ENCODE peak calls at places on chromosomes 1 and 21, in four cellular contexts. T is lung, B is heart left ventricle, Z is Panc1. R is an unnamed sample.
A peak's percentile ranks its signal among the peaks of the same experiment; 100 is the strongest.

GRCh38 chr1:192914092-192914491 is 105.3 kb downstream of the RGS2 start:
- DNase-seq in T (no peak), B (no peak), Z (no peak), R (no peak)

GRCh38 chr1:39142394-39143060 is 62.0 kb upstream of the MACF1 start:
- DNase-seq in T (peak; percentile 85), B (no peak), Z (no peak), R (peak; percentile 58)

GRCh38 chr1:201486158-201486557 is 17.2 kb upstream of the PHLDA3 start:
- DNase-seq in T (no peak), B (no peak), Z (no peak), R (no peak)

GRCh38 chr1:56925193-56925592 is 40.6 kb downstream of the C8B start:
- DNase-seq in T (no peak), B (no peak), Z (no peak), R (no peak)

GRCh38 chr1:205247130-205247921 is 19.6 kb downstream of the TMCC2 start:
- DNase-seq in T (no peak), B (no peak), Z (no peak), R (no peak)

GRCh38 chr1:108077991-108078390 is 113.0 kb upstream of the VAV3 start:
- DNase-seq in T (no peak), B (no peak), Z (no peak), R (no peak)

GRCh38 chr1:1599030-1599916 is 662 bp downstream of the FNDC10 start:
- DNase-seq in T (no peak), B (no peak), Z (no peak), R (no peak)

GRCh38 chr1:54255026-54255425 is 55.1 kb downstream of the MRPL37 start:
- DNase-seq in T (no peak), B (no peak), Z (no peak), R (no peak)

GRCh38 chr1:156845055-156845952 is 13.6 kb downstream of the INSRR start:
- DNase-seq in T (no peak), B (no peak), Z (no peak), R (no peak)

GRCh38 chr1:224042557-224043118 is 71.3 kb upstream of the FBXO28 start:
- DNase-seq in T (no peak), B (no peak), Z (no peak), R (no peak)

GRCh38 chr1:119926553-119926952 is 30.2 kb upstream of the ADAM30 start:
- DNase-seq in T (no peak), B (no peak), Z (no peak), R (no peak)

GRCh38 chr1:95467036-95467435 is 233.0 kb downstream of the RWDD3 start:
- DNase-seq in T (no peak), B (no peak), Z (no peak), R (no peak)

GRCh38 chr1:22683547-22683946 is 27.1 kb upstream of the EPHB2 start:
- DNase-seq in T (no peak), B (no peak), Z (no peak), R (no peak)

GRCh38 chr1:152143147-152143845 is 15.7 kb downstream of the RPTN start:
- DNase-seq in T (no peak), B (no peak), Z (no peak), R (no peak)

GRCh38 chr21:27803571-27803970 is 836.7 kb upstream of the ADAMTS5 start:
- DNase-seq in T (no peak), B (no peak), Z (no peak), R (no peak)

GRCh38 chr1:33986389-33987095 is 122.7 kb downstream of the HMGB4 start:
- DNase-seq in T (peak; percentile 56), B (peak; percentile 25), Z (no peak), R (peak; percentile 31)

GRCh38 chr1:93448292-93448982 is 519 bp downstream of the FNBP1L start:
- DNase-seq in T (peak; percentile 50), B (peak; percentile 68), Z (no peak), R (no peak)

GRCh38 chr1:179550753-179551682 is 24.7 kb downstream of the NPHS2 start:
- DNase-seq in T (no peak), B (no peak), Z (no peak), R (no peak)

GRCh38 chr1:205301220-205301821 is 20.2 kb downstream of the NUAK2 start:
- DNase-seq in T (peak; percentile 91), B (peak; percentile 14), Z (no peak), R (peak; percentile 36)

GRCh38 chr1:151616505-151616849 is 4.6 kb downstream of the SNX27 start:
- DNase-seq in T (no peak), B (no peak), Z (no peak), R (no peak)

GRCh38 chr1:161351482-161351881 is 16.2 kb downstream of the CFAP126 start:
- DNase-seq in T (no peak), B (no peak), Z (no peak), R (no peak)

GRCh38 chr1:160101037-160101716 is 2.8 kb upstream of the IGSF8 start:
- DNase-seq in T (peak; percentile 77), B (peak; percentile 89), Z (no peak), R (peak; percentile 52)

GRCh38 chr1:216034506-216034905 is 388.7 kb downstream of the USH2A start:
- DNase-seq in T (no peak), B (no peak), Z (no peak), R (no peak)

GRCh38 chr1:116951175-116951935 is 41.6 kb downstream of the PTGFRN start:
- DNase-seq in T (peak; percentile 45), B (no peak), Z (no peak), R (no peak)

GRCh38 chr1:180908084-180908765 is 4.5 kb upstream of the KIAA1614 start:
- DNase-seq in T (no peak), B (no peak), Z (no peak), R (no peak)

GRCh38 chr21:44537930-44538911 is 1.8 kb downstream of the KRTAP10-1 start:
- DNase-seq in T (no peak), B (no peak), Z (no peak), R (no peak)

GRCh38 chr1:104987210-104987609 is 1237.5 kb downstream of the AMY1C start:
- DNase-seq in T (no peak), B (no peak), Z (no peak), R (no peak)

GRCh38 chr1:32703479-32704291 is 1.1 kb upstream of the SYNC start:
- DNase-seq in T (no peak), B (peak; percentile 30), Z (no peak), R (no peak)

GRCh38 chr1:42466030-42466429 is 2.9 kb downstream of the CCDC30 start:
- DNase-seq in T (no peak), B (no peak), Z (no peak), R (no peak)

GRCh38 chr1:2391034-2391384 is 345 bp downstream of the MORN1 start:
- DNase-seq in T (no peak), B (no peak), Z (no peak), R (no peak)

GRCh38 chr1:40630488-40631223 is 34.8 kb downstream of the RIMS3 start:
- DNase-seq in T (no peak), B (no peak), Z (no peak), R (no peak)

GRCh38 chr1:185795181-185795580 is 61.0 kb downstream of the HMCN1 start:
- DNase-seq in T (no peak), B (no peak), Z (no peak), R (no peak)

GRCh38 chr1:51906306-51907078 is 28.0 kb upstream of the NRDC start:
- DNase-seq in T (no peak), B (no peak), Z (no peak), R (no peak)

GRCh38 chr1:66981679-66982078 is 56.9 kb downstream of the MIER1 start:
- DNase-seq in T (no peak), B (peak; percentile 38), Z (no peak), R (no peak)

GRCh38 chr1:210170220-210170619 is 62.4 kb upstream of the SERTAD4 start:
- DNase-seq in T (no peak), B (no peak), Z (no peak), R (no peak)

GRCh38 chr21:37815893-37816292 is 100.4 kb downstream of the KCNJ6 start:
- DNase-seq in T (no peak), B (no peak), Z (no peak), R (no peak)
- TF ChIP-seq CTCF in T (no peak), B (no peak), Z (no peak), R (no peak)

DNA sequence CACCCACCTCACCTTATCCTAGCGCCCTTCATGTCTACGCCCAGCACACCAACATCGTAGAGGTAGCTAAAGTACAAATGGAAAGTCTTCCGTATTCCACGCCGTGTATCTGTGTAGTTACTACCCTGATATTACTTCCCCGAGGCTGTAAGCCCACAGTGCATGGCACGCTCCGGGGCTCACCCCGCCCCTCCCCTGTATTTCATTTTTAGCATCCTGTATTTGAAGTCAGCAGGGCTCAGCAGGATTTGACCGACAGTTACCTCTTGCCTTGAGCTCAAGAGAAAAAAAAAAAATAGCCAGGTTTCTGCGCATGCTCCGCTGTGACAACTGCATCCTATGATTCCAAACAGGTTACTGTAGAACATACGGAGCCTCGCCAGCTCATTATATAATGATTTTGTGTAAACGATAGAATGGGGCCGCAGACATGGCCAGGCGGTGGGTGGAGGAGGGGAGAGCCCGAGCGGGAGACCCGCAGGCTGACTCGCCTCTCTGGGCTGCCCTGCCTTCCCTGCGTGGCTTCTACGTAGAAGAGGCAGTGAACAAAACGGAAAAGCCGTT is 1.3 kb downstream of the ABCG1 start:
- DNase-seq in T (no peak), B (peak; percentile 68), Z (peak; percentile 51), R (peak; percentile 79)
- H3K4me3 ChIP-seq in T (peak overlapping the region; percentile 67), B (peak overlapping the region; percentile 79), Z (peak overlapping the region; percentile 39), R (peak overlapping the region; percentile 71)

DNA sequence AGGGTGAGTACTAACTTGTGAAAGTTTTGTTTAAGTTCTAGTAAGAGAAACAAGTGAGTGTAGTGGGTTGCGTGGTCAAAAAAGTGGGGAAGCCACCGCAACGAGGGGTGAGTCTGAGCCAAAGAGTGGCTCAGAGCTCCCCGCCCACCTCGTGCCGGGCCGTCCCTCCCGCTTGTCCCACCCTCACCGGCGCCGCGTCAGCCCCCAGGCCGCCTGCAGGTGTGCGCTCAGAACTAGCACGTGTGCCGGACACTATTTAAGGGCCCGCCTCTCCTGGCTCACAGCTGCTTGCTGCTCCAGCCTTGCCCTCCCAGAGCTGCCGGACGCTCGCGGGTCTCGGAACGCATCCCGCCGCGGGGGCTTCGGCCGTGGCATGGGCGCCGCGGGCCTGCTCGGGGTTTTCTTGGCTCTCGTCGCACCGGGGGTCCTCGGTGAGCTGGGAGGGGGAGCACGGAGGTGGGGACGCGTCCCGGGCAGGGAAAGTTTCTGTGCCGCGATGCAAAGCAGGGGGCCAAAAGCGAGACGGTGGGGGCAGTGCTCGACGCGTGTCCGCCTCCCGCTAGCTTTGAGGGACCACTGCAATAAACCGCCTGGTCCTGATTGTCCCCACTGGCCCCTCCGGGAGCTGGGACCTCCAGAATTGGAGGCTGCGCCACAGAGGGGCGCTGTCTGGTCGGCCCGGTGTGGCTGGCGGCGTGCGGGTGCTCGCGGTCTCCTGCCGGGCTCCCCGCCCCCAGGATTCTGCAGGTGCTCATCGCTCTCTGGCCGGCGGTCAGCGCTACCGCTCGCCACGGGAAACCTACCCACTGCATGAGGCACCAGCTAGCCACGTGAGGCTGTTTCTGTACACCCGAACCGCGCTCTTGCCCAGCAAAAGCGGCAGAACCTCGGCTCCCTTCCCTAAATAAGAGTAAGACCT is at the start of gene CR2:
- DNase-seq in T (peak; percentile 46), B (peak; percentile 6), Z (no peak), R (no peak)
- TF ChIP-seq CTCF in T (no peak), B (no peak), Z (peak; percentile 44), R (peak; percentile 21)

GRCh38 chr1:229529639-229530038 is 21.5 kb upstream of the NUP133 start:
- DNase-seq in T (no peak), B (no peak), Z (no peak), R (no peak)
- H3K4me3 ChIP-seq in T (no peak overlapping the region), B (no peak overlapping the region), Z (no peak overlapping the region), R (no peak overlapping the region)